ENCODE peak calls at places on chromosome 12, in seven cellular contexts. D, I, J, A, W, L and G are unnamed samples.

GRCh38 chr12:128259556-128260070 is 7.4 kb upstream of the TMEM132C start:
- DNase-seq in D (no peak), I (no peak), J (no peak), A (no peak), W (no peak), L (no peak), G (peak; percentile 47)

GRCh38 chr12:84803661-84804060 is 108.9 kb downstream of the SLC6A15 start:
- DNase-seq in D (no peak), I (no peak), J (no peak), A (no peak), W (no peak), L (no peak), G (no peak)

GRCh38 chr12:116948298-116948697 is 37.5 kb downstream of the FBXW8 start:
- DNase-seq in D (no peak), I (no peak), J (no peak), A (no peak), W (no peak), L (no peak), G (no peak)

GRCh38 chr12:52871291-52871961 is 22.6 kb upstream of the KRT78 start:
- DNase-seq in D (peak; percentile 77), I (no peak), J (no peak), A (peak; percentile 87), W (peak; percentile 69), L (peak; percentile 99), G (no peak)

GRCh38 chr12:2244013-2244861 is 191.4 kb downstream of the CACNA1C start:
- DNase-seq in D (peak; percentile 86), I (no peak), J (no peak), A (peak; percentile 86), W (peak; percentile 73), L (peak; percentile 5), G (no peak)

GRCh38 chr12:9606736-9607372 is 862 bp downstream of the KLRB1 start:
- DNase-seq in D (no peak), I (no peak), J (no peak), A (no peak), W (no peak), L (no peak), G (no peak)

GRCh38 chr12:114751712-114752111 is 67.7 kb upstream of the TBX3 start:
- DNase-seq in D (no peak), I (no peak), J (no peak), A (no peak), W (no peak), L (no peak), G (no peak)

GRCh38 chr12:84875241-84875640 is 37.4 kb downstream of the SLC6A15 start:
- DNase-seq in D (no peak), I (no peak), J (no peak), A (no peak), W (no peak), L (no peak), G (no peak)

GRCh38 chr12:62934799-62935674 is at the start of gene PPM1H:
- DNase-seq in D (peak; percentile 30), I (no peak), J (peak; percentile 93), A (peak; percentile 19), W (no peak), L (no peak), G (no peak)

GRCh38 chr12:120866143-120866542 is 38.0 kb downstream of the SPPL3 start:
- DNase-seq in D (no peak), I (no peak), J (no peak), A (no peak), W (no peak), L (no peak), G (no peak)